ENCODE peak calls at places on chromosome 19, in five cellular contexts. A is endothelial cell, R is dorsolateral prefrontal cortex, N is lower leg skin, G is tibial nerve. Q is an unnamed sample.
A peak's percentile ranks its signal among the peaks of the same experiment; 100 is the strongest.

GRCh38 chr19:3852614-3853254 is 16.1 kb downstream of the ZFR2 start:
- DNase-seq in N (no peak), A (no peak), G (no peak), R (no peak), Q (no peak)

GRCh38 chr19:43441736-43442135 is 23.7 kb downstream of the LYPD3 start:
- DNase-seq in R (no peak), G (no peak), N (no peak), A (no peak), Q (no peak)

GRCh38 chr19:38736036-38736412 is 8.2 kb downstream of the CAPN12 start:
- DNase-seq in A (peak; percentile 47), R (no peak), N (no peak), G (no peak), Q (no peak)

GRCh38 chr19:23116802-23117571 is at the start of gene ZNF730:
- DNase-seq in R (peak; percentile 14), G (peak; percentile 17), N (no peak), A (peak; percentile 63), Q (no peak)

GRCh38 chr19:13579388-13580060 is 73.2 kb upstream of the CACNA1A start:
- DNase-seq in A (no peak), R (no peak), N (no peak), G (no peak), Q (no peak)

GRCh38 chr19:34732548-34733255 is 1.3 kb upstream of the ZNF181 start:
- DNase-seq in A (no peak), R (no peak), G (no peak), N (no peak), Q (no peak)

GRCh38 chr19:29715695-29716581 is 877 bp upstream of the C19orf12 start:
- DNase-seq in A (no peak), N (no peak), R (no peak), G (no peak), Q (no peak)

GRCh38 chr19:42018503-42019193 is 24.6 kb upstream of the ATP1A3 start:
- DNase-seq in R (no peak), G (no peak), N (no peak), A (no peak), Q (no peak)

GRCh38 chr19:30076101-30076551 is 134.1 kb downstream of the URI1 start:
- DNase-seq in R (no peak), G (no peak), A (no peak), N (no peak), Q (no peak)

GRCh38 chr19:29724102-29724641 is 9.1 kb upstream of the C19orf12 start:
- DNase-seq in R (peak; percentile 22), A (peak; percentile 46), G (no peak), N (no peak), Q (no peak)

GRCh38 chr19:1489463-1489971 is 633 bp downstream of the PCSK4 start:
- DNase-seq in A (no peak), N (no peak), R (no peak), G (no peak), Q (no peak)

GRCh38 chr19:5719274-5719960 is 529 bp downstream of the LONP1 start:
- DNase-seq in G (no peak), A (no peak), R (no peak), N (peak; percentile 91), Q (no peak)

GRCh38 chr19:1567848-1568227 is 287 bp downstream of the MEX3D start:
- DNase-seq in G (no peak), N (no peak), A (no peak), R (no peak), Q (no peak)

GRCh38 chr19:15129856-15130580 is 22.8 kb downstream of the SYDE1 start:
- DNase-seq in G (no peak), N (no peak), R (no peak), A (no peak), Q (no peak)

GRCh38 chr19:18744019-18744418 is 47.1 kb downstream of the COMP start:
- DNase-seq in A (no peak), R (no peak), N (no peak), G (no peak), Q (no peak)

GRCh38 chr19:29535432-29535831 is 9.6 kb downstream of the VSTM2B start:
- DNase-seq in G (no peak), N (peak; percentile 74), R (no peak), A (no peak), Q (no peak)

GRCh38 chr19:51511353-51511752 is 9.8 kb upstream of the SIGLEC12 start:
- DNase-seq in N (no peak), A (peak; percentile 30), R (no peak), G (no peak), Q (no peak)

GRCh38 chr19:42478765-42479307 is 36.1 kb upstream of the CXCL17 start:
- DNase-seq in A (no peak), N (no peak), R (no peak), G (no peak), Q (no peak)

GRCh38 chr19:43229315-43229714 is 23.9 kb upstream of the PSG4 start:
- DNase-seq in A (no peak), N (no peak), G (no peak), R (no peak), Q (no peak)

GRCh38 chr19:33039108-33039599 is 25.5 kb downstream of the RHPN2 start:
- DNase-seq in G (no peak), R (no peak), N (no peak), A (no peak), Q (no peak)

GRCh38 chr19:43784981-43785808 is 4.4 kb upstream of the KCNN4 start:
- DNase-seq in N (no peak), G (no peak), R (no peak), A (peak; percentile 68), Q (peak; percentile 2)

GRCh38 chr19:17454579-17454978 is 6.1 kb upstream of the TMEM221 start:
- DNase-seq in N (no peak), A (no peak), G (no peak), R (no peak), Q (no peak)

GRCh38 chr19:35986664-35987570 is 8.1 kb upstream of the SDHAF1 start:
- DNase-seq in N (peak; percentile 88), G (no peak), A (peak; percentile 38), R (peak; percentile 35), Q (no peak)

GRCh38 chr19:51093066-51093465 is 10.4 kb upstream of the KLK14 start:
- DNase-seq in A (no peak), G (no peak), R (no peak), N (no peak), Q (no peak)

GRCh38 chr19:38561658-38562057 is 56.1 kb downstream of the MAP4K1 start:
- DNase-seq in N (no peak), G (no peak), R (no peak), A (no peak), Q (no peak)

Q was measured in cerebellar nuclear complex.